ENCODE peak calls at places on chromosomes 1 and 21, in seven cellular contexts. J is T-helper 1 cell; M is stimulated activated CD4-positive, alpha-beta T cell treated with anti-CD3 and anti-CD28 coated beads, Interleukin-1b, Interleukin-23, amount 100 ng/mL, for 48 hours; L is kidney glomerular epithelial cell; T is activated CD8-positive, alpha-beta memory T cell treated with anti-CD3 and anti-CD28 coated beads for 4 hours; R is AG10803; G is NCI-H510A treated with DMSO at 0.1 percent for 48 hours. V is an unnamed sample.

GRCh38 chr1:64474639-64475038 is 4.7 kb downstream of the CACHD1 start:
- DNase-seq in J (no peak), M (no peak), L (no peak), T (no peak), R (peak; percentile 30), G (no peak), V (no peak)

GRCh38 chr21:24369751-24370150 is 1237.5 kb downstream of the MRPL39 start:
- DNase-seq in J (no peak), M (no peak), L (no peak), T (no peak), R (no peak), G (no peak), V (no peak)

GRCh38 chr1:10685851-10686403 is 110.5 kb downstream of the CASZ1 start:
- DNase-seq in J (no peak), M (no peak), L (no peak), T (no peak), R (peak; percentile 33), G (no peak), V (no peak)

GRCh38 chr1:57494679-57495078 is 70.8 kb upstream of the DAB1 start:
- DNase-seq in J (no peak), M (no peak), L (peak; percentile 85), T (no peak), R (no peak), G (no peak), V (no peak)

GRCh38 chr1:207001492-207002245 is 30.9 kb downstream of the C1orf116 start:
- DNase-seq in J (no peak), M (no peak), L (no peak), T (no peak), R (no peak), G (peak; percentile 41), V (no peak)

GRCh38 chr21:44935533-44935927 is 4.3 kb upstream of the SLX9 start:
- DNase-seq in J (no peak), M (no peak), L (no peak), T (no peak), R (no peak), G (no peak), V (no peak)

GRCh38 chr1:8059161-8059622 is 33.1 kb upstream of the ERRFI1 start:
- DNase-seq in J (no peak), M (no peak), L (no peak), T (no peak), R (peak; percentile 92), G (no peak), V (no peak)

GRCh38 chr1:20739225-20739624 is 6.7 kb upstream of the SH2D5 start:
- DNase-seq in J (no peak), M (no peak), L (no peak), T (no peak), R (peak; percentile 86), G (no peak), V (no peak)

GRCh38 chr1:111192643-111193519 is 7.6 kb downstream of the DENND2D start:
- DNase-seq in J (no peak), M (no peak), L (no peak), T (no peak), R (peak; percentile 31), G (no peak), V (no peak)

GRCh38 chr1:205933672-205934618 is 9.3 kb downstream of the SLC26A9 start:
- DNase-seq in J (no peak), M (no peak), L (peak; percentile 24), T (no peak), R (peak; percentile 83), G (peak; percentile 22), V (no peak)

GRCh38 chr21:29092102-29092959 is 18.9 kb upstream of the CCT8 start:
- DNase-seq in J (no peak), M (no peak), L (peak; percentile 31), T (no peak), R (peak; percentile 20), G (no peak), V (no peak)

GRCh38 chr1:234562336-234562735 is 47.6 kb downstream of the IRF2BP2 start:
- DNase-seq in J (no peak), M (no peak), L (no peak), T (no peak), R (no peak), G (no peak), V (no peak)

GRCh38 chr1:213572939-213573647 is 414.7 kb upstream of the PROX1 start:
- DNase-seq in J (no peak), M (no peak), L (no peak), T (no peak), R (no peak), G (peak; percentile 26), V (no peak)

GRCh38 chr1:100130552-100131077 is 2.1 kb downstream of the SASS6 start:
- DNase-seq in J (no peak), M (no peak), L (no peak), T (no peak), R (peak; percentile 19), G (no peak), V (no peak)

GRCh38 chr1:245156041-245156735 is 1.4 kb downstream of the KIF26B start:
- DNase-seq in J (peak; percentile 52), M (peak; percentile 87), L (peak; percentile 68), T (peak; percentile 50), R (peak; percentile 75), G (peak; percentile 65), V (peak; percentile 85)

GRCh38 chr1:208190784-208191183 is 53.4 kb downstream of the PLXNA2 start:
- DNase-seq in J (no peak), M (no peak), L (no peak), T (no peak), R (no peak), G (no peak), V (no peak)

GRCh38 chr1:151977662-151978230 is 15.9 kb downstream of the S100A10 start:
- DNase-seq in J (no peak), M (no peak), L (no peak), T (no peak), R (no peak), G (no peak), V (no peak)

GRCh38 chr1:25031601-25031965 is 101.5 kb upstream of the RUNX3 start:
- DNase-seq in J (no peak), M (peak; percentile 74), L (no peak), T (peak; percentile 53), R (no peak), G (no peak), V (no peak)

GRCh38 chr1:203676455-203676854 is 49.8 kb downstream of the ATP2B4 start:
- DNase-seq in J (no peak), M (no peak), L (no peak), T (no peak), R (no peak), G (no peak), V (no peak)

GRCh38 chr1:205248793-205249601 is 21.3 kb downstream of the TMCC2 start:
- DNase-seq in J (no peak), M (no peak), L (peak; percentile 25), T (no peak), R (no peak), G (peak; percentile 39), V (peak; percentile 47)

GRCh38 chr1:161072751-161073449 is 3.2 kb upstream of the ARHGAP30 start:
- DNase-seq in J (no peak), M (no peak), L (no peak), T (no peak), R (no peak), G (no peak), V (no peak)

GRCh38 chr1:41545996-41546938 is 61.8 kb upstream of the EDN2 start:
- DNase-seq in J (no peak), M (no peak), L (no peak), T (no peak), R (peak; percentile 67), G (no peak), V (no peak)

GRCh38 chr1:53276902-53277281 is 38.6 kb upstream of the MAGOH start:
- DNase-seq in J (no peak), M (no peak), L (no peak), T (no peak), R (no peak), G (no peak), V (no peak)

GRCh38 chr1:223776075-223776814 is 63.9 kb downstream of the CAPN2 start:
- DNase-seq in J (no peak), M (peak; percentile 66), L (peak; percentile 92), T (peak; percentile 17), R (peak; percentile 69), G (no peak), V (no peak)

GRCh38 chr1:37860346-37860666 is 914 bp upstream of the MTF1 start:
- DNase-seq in J (no peak), M (no peak), L (no peak), T (no peak), R (no peak), G (no peak), V (no peak)

GRCh38 chr1:28982198-28982597 is 67.8 kb downstream of the EPB41 start:
- DNase-seq in J (no peak), M (no peak), L (no peak), T (no peak), R (no peak), G (no peak), V (no peak)

GRCh38 chr1:10639301-10640078 is 157.0 kb downstream of the CASZ1 start:
- DNase-seq in J (no peak), M (no peak), L (no peak), T (no peak), R (no peak), G (no peak), V (no peak)

GRCh38 chr21:39681845-39682244 is 63.1 kb upstream of the IGSF5 start:
- DNase-seq in J (no peak), M (no peak), L (peak; percentile 96), T (no peak), R (peak; percentile 86), G (no peak), V (no peak)

GRCh38 chr1:204266504-204267034 is 52.8 kb upstream of the GOLT1A start:
- DNase-seq in J (no peak), M (no peak), L (no peak), T (no peak), R (no peak), G (no peak), V (peak; percentile 9)

V was measured in NCI-H1092.